ENCODE peak calls at places on chromosomes 16 and 17, in six cellular contexts. Q, B, W, F, U and V are unnamed samples.

GRCh38 chr17:79188048-79188447 is 113.4 kb downstream of the ENGASE start:
- DNase-seq in Q (peak), U (no peak), W (no peak), F (no peak), B (peak), V (no peak)

GRCh38 chr16:18783430-18784341 is 6.4 kb downstream of the RPS15A start:
- DNase-seq in F (no peak), W (no peak), U (no peak), Q (no peak), B (no peak), V (no peak)

GRCh38 chr17:50021681-50022370 is 26.8 kb upstream of the DLX3 start:
- DNase-seq in Q (no peak), F (no peak), B (no peak), W (no peak), U (no peak), V (no peak)

GRCh38 chr16:86467490-86467889 is 42.8 kb upstream of the FOXF1 start:
- DNase-seq in Q (no peak), U (no peak), W (no peak), B (no peak), F (no peak), V (no peak)

GRCh38 chr17:50684612-50685333 is 22.9 kb downstream of the ANKRD40 start:
- DNase-seq in B (no peak), W (no peak), U (no peak), Q (no peak), F (no peak), V (no peak)

GRCh38 chr16:4303973-4304372 is 11.9 kb upstream of the GLIS2 start:
- DNase-seq in Q (no peak), F (no peak), U (no peak), W (no peak), B (peak), V (no peak)

GRCh38 chr17:73765824-73766563 is 121.7 kb upstream of the SDK2 start:
- DNase-seq in U (no peak), Q (no peak), B (no peak), W (no peak), F (no peak), V (no peak)

GRCh38 chr17:47895254-47895855 is 681 bp upstream of the SP2 start:
- DNase-seq in B (no peak), Q (no peak), U (no peak), W (peak), F (peak), V (no peak)

GRCh38 chr17:36602924-36603384 is 1.6 kb downstream of the MRM1 start:
- DNase-seq in W (peak), Q (peak), U (peak), B (peak), F (peak), V (peak)

GRCh38 chr17:2023692-2024571 is 1.2 kb downstream of the RTN4RL1 start:
- DNase-seq in Q (peak), W (peak), F (peak), U (peak), B (peak), V (peak)

GRCh38 chr16:28923652-28924398 is 1.2 kb downstream of the RABEP2 start:
- DNase-seq in Q (no peak), W (no peak), B (no peak), U (no peak), F (no peak), V (no peak)

GRCh38 chr16:5851583-5851982 is 754.0 kb upstream of the EEF2KMT start:
- DNase-seq in Q (no peak), W (no peak), F (no peak), U (no peak), B (no peak), V (no peak)

GRCh38 chr17:17818088-17818526 is 18.7 kb downstream of the SREBF1 start:
- DNase-seq in Q (no peak), F (peak), W (no peak), U (no peak), B (no peak), V (peak)

GRCh38 chr17:43467981-43468541 is 15.7 kb upstream of the DHX8 start:
- DNase-seq in U (no peak), W (no peak), F (peak), B (no peak), Q (no peak), V (peak)

GRCh38 chr16:78462261-78463208 is 363.1 kb downstream of the WWOX start:
- DNase-seq in B (no peak), U (no peak), W (no peak), Q (no peak), F (no peak), V (no peak)

GRCh38 chr17:17737938-17738894 is 57.0 kb downstream of the RAI1 start:
- DNase-seq in B (peak), U (no peak), W (no peak), Q (peak), F (no peak), V (peak)

GRCh38 chr17:47267354-47267828 is 13.8 kb downstream of the ITGB3 start:
- DNase-seq in W (no peak), Q (no peak), B (no peak), F (peak), U (no peak), V (peak)

GRCh38 chr17:54992797-54993639 is 24.5 kb downstream of the STXBP4 start:
- DNase-seq in U (peak), Q (no peak), F (peak), B (no peak), W (no peak), V (peak)

GRCh38 chr17:83181991-83182619 is 102.7 kb downstream of the METRNL start:
- DNase-seq in W (no peak), Q (peak), U (no peak), B (no peak), F (no peak), V (no peak)

GRCh38 chr17:47902039-47902744 is 6.2 kb downstream of the SP2 start:
- DNase-seq in U (no peak), Q (peak), B (peak), F (no peak), W (no peak), V (no peak)

GRCh38 chr16:58451945-58452401 is 48.0 kb upstream of the NDRG4 start:
- DNase-seq in U (no peak), W (no peak), F (no peak), Q (no peak), B (no peak), V (peak)

DNA sequence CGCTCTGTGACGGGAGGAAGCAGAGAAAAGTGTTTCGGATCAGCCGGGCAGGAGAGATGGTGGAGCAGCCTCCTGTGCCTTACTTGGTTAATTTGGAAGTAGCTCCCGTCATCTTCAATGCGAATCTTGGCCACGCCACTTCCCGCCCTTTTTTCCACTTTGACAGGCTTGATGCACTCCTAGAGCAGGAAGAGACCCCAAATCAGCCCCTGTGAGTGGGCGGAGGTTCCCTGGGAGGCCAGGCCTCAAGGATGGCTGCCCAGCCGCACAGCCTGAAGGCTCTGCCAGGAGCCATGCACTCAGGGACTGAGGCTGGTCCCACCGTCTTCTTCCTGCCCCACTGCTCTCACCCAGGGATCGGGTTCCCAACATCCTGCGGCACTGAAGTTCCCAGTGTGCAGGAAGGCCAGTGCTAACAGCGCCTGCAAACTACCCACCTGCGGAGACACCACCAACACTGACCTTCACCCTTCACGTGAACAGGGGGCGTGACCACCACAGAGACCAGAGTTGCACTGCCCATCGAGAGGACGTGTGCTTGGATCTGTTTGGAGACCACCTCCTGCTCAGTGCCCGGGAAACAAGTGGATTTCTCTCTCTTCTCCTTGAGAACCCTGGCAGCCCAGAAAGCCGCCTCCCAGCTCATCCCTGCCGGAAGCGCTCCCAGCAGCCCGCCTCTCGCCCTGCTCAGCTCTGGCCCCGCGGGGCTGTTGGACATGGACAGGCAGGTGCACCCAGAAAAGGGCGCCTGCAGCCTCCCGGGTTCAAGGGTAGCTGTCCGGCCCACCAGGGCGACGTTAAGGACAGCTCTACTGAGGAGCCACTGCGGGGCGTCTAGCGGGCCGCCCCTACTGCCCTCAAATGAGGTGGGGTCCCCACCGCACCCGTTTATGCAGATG is 988 bp downstream of the CIAO3 start:
- DNase-seq in B (no peak), F (no peak), Q (no peak), W (no peak), U (no peak), V (no peak)
- H3K14ac ChIP-seq in B (peak), F (no peak), Q (no peak), W (peak), U (no peak), V (no peak)

GRCh38 chr16:89489040-89489721 is 1.2 kb downstream of the ANKRD11 start:
- DNase-seq in B (peak), U (peak), Q (peak), W (peak), F (peak), V (peak)
- H3K18ac ChIP-seq in B (no peak), U (peak), Q (peak), W (peak), F (peak), V (peak)

DNA sequence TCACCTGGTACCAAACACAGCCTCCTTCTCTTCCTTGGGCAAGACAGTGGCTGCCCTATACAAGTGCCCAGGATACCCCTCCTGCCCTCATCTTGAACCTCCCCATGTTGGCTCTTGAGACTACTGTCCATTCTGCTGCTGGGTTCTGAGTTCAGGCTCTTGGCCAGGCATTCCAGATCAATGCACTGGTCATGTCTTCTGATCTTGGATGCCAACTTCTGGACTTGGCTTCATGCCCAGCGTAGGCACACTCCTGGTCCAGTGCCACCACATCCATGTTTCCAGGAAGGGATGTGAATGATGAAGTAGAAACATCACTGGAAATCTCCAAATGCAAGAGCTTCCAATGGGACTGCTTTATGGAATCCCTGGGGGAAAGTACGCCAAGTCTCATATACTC is 51.5 kb downstream of the DYNLRB2 start:
- DNase-seq in W (no peak), Q (no peak), F (no peak), U (no peak), B (no peak), V (no peak)
- H3K14ac ChIP-seq in W (no peak), Q (no peak), F (no peak), U (no peak), B (no peak), V (no peak)

GRCh38 chr17:77436058-77436442 is 295.3 kb downstream of the SEC14L1 start:
- DNase-seq in Q (peak), U (no peak), F (peak), B (peak), W (no peak), V (peak)

GRCh38 chr17:77437747-77438146 is 297.0 kb downstream of the SEC14L1 start:
- DNase-seq in Q (no peak), B (no peak), F (no peak), U (no peak), W (no peak), V (no peak)

GRCh38 chr17:77435272-77436057 is 294.7 kb downstream of the SEC14L1 start:
- DNase-seq in W (no peak), B (no peak), U (no peak), Q (peak), F (no peak), V (no peak)

GRCh38 chr17:77437017-77437416 is 296.2 kb downstream of the SEC14L1 start:
- DNase-seq in B (no peak), Q (no peak), W (no peak), U (no peak), F (peak), V (peak)

DNA sequence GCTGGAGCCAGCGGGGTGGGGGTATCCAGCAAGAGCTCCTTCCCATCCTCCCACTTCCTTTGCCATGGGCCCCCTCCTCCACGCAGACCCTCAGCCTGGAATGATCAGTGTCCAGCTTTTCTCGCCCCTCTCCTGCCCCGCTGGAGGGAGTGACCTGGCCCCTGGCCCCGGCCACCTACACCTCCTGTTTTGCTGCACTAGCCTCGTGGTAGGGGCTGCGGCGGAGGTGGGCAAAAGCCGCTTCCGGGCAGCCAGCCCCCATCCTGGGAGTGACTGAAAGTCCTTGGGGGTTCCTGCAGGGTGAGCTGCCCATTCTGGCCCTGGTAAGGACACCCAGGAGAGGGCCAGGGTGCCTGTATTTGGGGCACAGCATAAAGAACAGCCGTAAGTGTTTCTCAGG is 295.7 kb downstream of the SEC14L1 start:
- DNase-seq in W (no peak), B (no peak), F (no peak), Q (no peak), U (no peak), V (no peak)
- H3K18ac ChIP-seq in W (peak), B (no peak), F (no peak), Q (peak), U (peak), V (peak)

DNA sequence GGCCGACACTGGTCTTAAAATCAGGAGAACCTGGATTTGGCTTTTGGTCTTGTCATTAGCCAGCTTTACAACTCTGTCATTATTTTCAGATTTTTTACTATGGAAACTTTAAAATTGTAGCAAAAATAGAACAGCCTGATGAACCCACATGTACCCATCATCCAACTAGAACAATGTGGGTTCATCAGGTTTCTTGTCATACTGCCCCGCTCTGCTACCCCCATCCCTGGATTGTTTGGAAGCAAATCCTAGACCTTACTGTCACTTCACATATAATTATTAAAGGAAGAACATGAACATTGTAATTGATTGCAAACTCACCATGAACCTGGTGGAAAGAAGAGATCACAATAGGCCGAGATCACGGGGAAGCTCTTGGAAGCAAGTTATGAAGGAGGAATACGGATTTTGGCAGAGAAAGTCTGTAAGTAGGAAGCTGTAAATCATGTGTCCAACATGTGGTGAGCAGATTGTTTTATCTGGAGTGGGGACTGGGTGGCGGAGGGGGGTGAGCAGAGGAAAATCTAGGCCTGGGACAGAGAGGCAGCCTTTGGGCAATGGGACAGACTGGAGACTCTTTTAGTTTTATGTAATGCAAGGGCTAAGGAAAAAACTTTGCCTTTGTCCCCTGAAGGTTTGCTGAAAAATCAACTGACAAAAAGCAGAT is 67.0 kb downstream of the PITPNC1 start:
- DNase-seq in W (no peak), Q (no peak), U (no peak), F (peak), B (no peak), V (peak)
- H3K14ac ChIP-seq in W (no peak), Q (no peak), U (no peak), F (no peak), B (no peak), V (no peak)

GRCh38 chr17:28744104-28744801 is 442 bp downstream of the TRAF4 start:
- DNase-seq in W (peak), F (peak), U (peak), B (peak), Q (peak), V (peak)
- H3K18ac ChIP-seq in W (peak), F (peak), U (peak), B (peak), Q (peak), V (peak)

DNA sequence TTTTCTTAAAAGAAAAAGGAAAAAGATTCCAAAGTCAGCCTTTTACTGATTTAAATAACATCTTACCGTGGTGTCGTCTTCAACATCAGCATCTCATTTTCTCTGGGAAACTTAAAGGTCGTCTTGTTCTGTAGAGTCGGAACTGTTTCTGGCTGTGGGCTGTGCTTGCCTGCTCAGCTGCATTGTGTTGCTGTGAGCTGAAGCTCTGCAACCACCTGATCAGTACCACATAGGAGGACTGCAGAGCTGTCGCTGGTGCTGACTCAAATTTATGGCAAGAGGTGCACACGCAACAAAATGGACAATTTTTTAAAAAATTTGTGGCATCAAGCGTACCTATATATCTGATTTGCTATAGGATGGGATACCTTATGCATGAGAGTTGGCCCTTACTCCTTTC is at the start of gene OMG:
- DNase-seq in U (peak), B (no peak), F (no peak), W (no peak), Q (no peak), V (no peak)
- H3K14ac ChIP-seq in U (no peak), B (no peak), F (no peak), W (no peak), Q (no peak), V (no peak)